ENCODE peak calls at places on chromosome 7, in ten cellular contexts. Z is NCI-H1694 treated with DMSO at 0.1 percent for 48 hours, X is vagina, B is GOT3, W is left lobe of liver, C is NCI-H2107, H is EL, S is AG09309, M is NCI-H446, E is GM19239. D is an unnamed sample.

GRCh38 chr7:16061011-16061410 is 360.3 kb downstream of the CRPPA start:
- DNase-seq in E (no peak), M (no peak), Z (no peak), B (no peak), C (no peak), S (no peak), H (no peak), W (no peak), X (no peak), D (no peak)

GRCh38 chr7:7550663-7551062 is 15.0 kb upstream of the COL28A1 start:
- DNase-seq in B (no peak), H (no peak), M (no peak), E (no peak), X (no peak), C (no peak), Z (no peak), W (no peak), S (no peak), D (no peak)

GRCh38 chr7:95723583-95724180 is 48.7 kb upstream of the DYNC1I1 start:
- DNase-seq in H (peak; percentile 31), X (no peak), S (peak; percentile 13), B (no peak), W (no peak), M (peak; percentile 6), E (no peak), C (peak; percentile 51), Z (peak; percentile 66), D (peak; percentile 15)

GRCh38 chr7:100506356-100506930 is 22.7 kb downstream of the NYAP1 start:
- DNase-seq in W (no peak), M (no peak), E (no peak), S (no peak), Z (no peak), H (no peak), X (no peak), B (no peak), C (no peak), D (no peak)

GRCh38 chr7:26549281-26549943 is 257.8 kb downstream of the SNX10 start:
- DNase-seq in B (no peak), S (no peak), W (no peak), C (no peak), M (no peak), X (no peak), H (peak; percentile 27), Z (no peak), E (no peak), D (no peak)

GRCh38 chr7:51471199-51472016 is 154.8 kb upstream of the COBL start:
- DNase-seq in B (no peak), C (no peak), M (no peak), X (no peak), Z (no peak), W (no peak), E (no peak), H (no peak), S (no peak), D (no peak)

GRCh38 chr7:25725483-25725882 is 426.5 kb upstream of the NFE2L3 start:
- DNase-seq in E (no peak), B (no peak), H (no peak), Z (no peak), X (no peak), W (no peak), C (no peak), S (no peak), M (no peak), D (no peak)

GRCh38 chr7:45888185-45888992 is at the start of gene IGFBP1:
- DNase-seq in C (no peak), M (no peak), E (no peak), H (peak; percentile 25), Z (no peak), X (no peak), B (no peak), W (peak; percentile 84), S (no peak), D (peak; percentile 21)

D was measured in astrocyte.